ENCODE peak calls at places on chromosomes 12 and 14, in four cellular contexts. F, S, G and H are unnamed samples.

GRCh38 chr14:52112336-52113018 is 43.6 kb upstream of the NID2 start:
- DNase-seq in S (no peak), F (no peak), G (peak), H (no peak)

GRCh38 chr12:116879509-116880212 is 1.6 kb downstream of the HRK start:
- DNase-seq in F (no peak), G (no peak), S (no peak), H (no peak)

GRCh38 chr14:91218041-91218440 is 26.5 kb downstream of the GPR68 start:
- DNase-seq in F (no peak), G (no peak), S (no peak), H (no peak)

GRCh38 chr12:100156731-100157426 is 14.2 kb upstream of the BLTP3B start:
- DNase-seq in F (no peak), G (no peak), S (no peak), H (no peak)

GRCh38 chr14:89573399-89573657 is 156.3 kb upstream of the FOXN3 start:
- DNase-seq in S (no peak), G (no peak), F (no peak), H (no peak)

GRCh38 chr12:121860257-121860656 is 1.6 kb upstream of the HPD start:
- DNase-seq in F (no peak), S (no peak), G (no peak), H (no peak)

GRCh38 chr12:55829967-55830600 is 697 bp upstream of the DNAJC14 start:
- DNase-seq in S (no peak), F (peak), G (peak), H (peak)

GRCh38 chr14:99574099-99574880 is 29.7 kb downstream of the CCDC85C start:
- DNase-seq in G (peak), F (peak), S (no peak), H (peak)

GRCh38 chr12:84955298-84955697 is 42.7 kb upstream of the SLC6A15 start:
- DNase-seq in G (no peak), S (no peak), F (no peak), H (no peak)

GRCh38 chr12:115474525-115475353 is 790.8 kb upstream of the TBX3 start:
- DNase-seq in S (no peak), G (no peak), F (peak), H (no peak)

GRCh38 chr12:117408161-117408791 is 46.9 kb upstream of the NOS1 start:
- DNase-seq in G (peak), S (no peak), F (peak), H (peak)

GRCh38 chr14:100606687-100607610 is 19.7 kb upstream of the BEGAIN start:
- DNase-seq in F (no peak), S (no peak), G (no peak), H (no peak)

GRCh38 chr12:106227641-106228319 is 20.0 kb downstream of the CKAP4 start:
- DNase-seq in S (peak), G (peak), F (no peak), H (peak)

GRCh38 chr12:24418157-24418556 is 468.7 kb upstream of the SOX5 start:
- DNase-seq in S (no peak), G (peak), F (no peak), H (no peak)

GRCh38 chr14:102234331-102235264 is 70.4 kb downstream of the MOK start:
- DNase-seq in F (no peak), G (peak), S (no peak), H (no peak)

GRCh38 chr12:108357834-108358579 is 18.9 kb upstream of the CMKLR1 start:
- DNase-seq in S (no peak), G (no peak), F (no peak), H (no peak)

GRCh38 chr12:104063712-104064030 is 660 bp upstream of the HCFC2 start:
- DNase-seq in F (no peak), G (no peak), S (no peak), H (peak)

GRCh38 chr12:53181935-53182334 is 1.2 kb upstream of the CSAD start:
- DNase-seq in G (no peak), S (no peak), F (no peak), H (no peak)

GRCh38 chr12:108600702-108601007 is 2.8 kb upstream of the TMEM119 start:
- DNase-seq in F (no peak), G (no peak), S (no peak), H (no peak)

GRCh38 chr12:113152196-113152834 is 2.8 kb downstream of the CFAP73 start:
- DNase-seq in S (no peak), G (no peak), F (no peak), H (no peak)

GRCh38 chr12:30989754-30990153 is 63.2 kb downstream of the TSPAN11 start:
- DNase-seq in S (no peak), G (peak), F (peak), H (peak)

GRCh38 chr12:123713398-123714301 is 1.5 kb downstream of the ATP6V0A2 start:
- DNase-seq in S (no peak), F (peak), G (peak), H (peak)

GRCh38 chr12:121110211-121110940 is 22.3 kb upstream of the P2RX7 start:
- DNase-seq in G (peak), S (peak), F (peak), H (peak)

GRCh38 chr14:57692671-57693070 is 173.2 kb downstream of the SLC35F4 start:
- DNase-seq in S (no peak), F (peak), G (peak), H (no peak)

GRCh38 chr12:80553316-80553715 is 109.3 kb downstream of the PTPRQ start:
- DNase-seq in S (no peak), G (peak), F (no peak), H (no peak)

GRCh38 chr12:103313894-103314293 is 181.9 kb downstream of the C12orf42 start:
- DNase-seq in G (no peak), S (no peak), F (no peak), H (no peak)

GRCh38 chr14:103023881-103024473 is 33.4 kb downstream of the CDC42BPB start:
- DNase-seq in G (peak), S (no peak), F (no peak), H (no peak)

GRCh38 chr12:113135178-113136127 is at the start of gene RASAL1:
- DNase-seq in F (peak), S (peak), G (no peak), H (peak)

GRCh38 chr12:113271466-113271852 is 50.2 kb downstream of the TPCN1 start:
- DNase-seq in F (no peak), G (peak), S (no peak), H (no peak)

GRCh38 chr14:57408037-57408436 is 17.7 kb downstream of the NAA30 start:
- DNase-seq in F (no peak), S (no peak), G (no peak), H (no peak)

GRCh38 chr14:82501554-82501953 is 967.9 kb upstream of the SEL1L start:
- DNase-seq in S (no peak), G (no peak), F (peak), H (no peak)

GRCh38 chr14:75748340-75748739 is 87.3 kb downstream of the TTLL5 start:
- DNase-seq in F (no peak), S (no peak), G (peak), H (no peak)

GRCh38 chr14:90132821-90133570 is 71.2 kb downstream of the KCNK13 start:
- DNase-seq in G (peak), F (no peak), S (no peak), H (no peak)

GRCh38 chr12:26803552-26803951 is 29.4 kb downstream of the ITPR2 start:
- DNase-seq in S (no peak), F (no peak), G (peak), H (no peak)